ENCODE peak calls at places on chromosomes 3 and 15, in ten cellular contexts. H is H9; Q is heart left ventricle; T is IMR-90; G is uterus; Y is CD4-positive, alpha-beta T cell; D is transverse colon; S is GM10248; R is HepG2; A is mesothelial cell of epicardium. C is an unnamed sample.

GRCh38 chr3:188106006-188106405 is 48.0 kb upstream of the LPP start:
- DNase-seq in T (no peak), D (no peak), R (peak; percentile 71), Q (no peak), A (no peak), Y (no peak), G (no peak), S (no peak), H (no peak), C (no peak)

GRCh38 chr3:46998121-46998851 is 18.8 kb downstream of the NBEAL2 start:
- DNase-seq in R (peak; percentile 47), S (peak; percentile 84), D (peak; percentile 84), H (peak; percentile 93), Y (peak; percentile 75), Q (peak; percentile 74), A (peak; percentile 76), T (peak; percentile 18), G (peak; percentile 51), C (no peak)

GRCh38 chr15:82919231-82919886 is 33.2 kb downstream of the HOMER2 start:
- DNase-seq in T (no peak), Y (no peak), D (peak; percentile 19), G (no peak), S (no peak), A (no peak), Q (peak; percentile 67), R (peak; percentile 96), H (no peak), C (no peak)

GRCh38 chr15:23482764-23483489 is 35.9 kb upstream of the GOLGA6L2 start:
- DNase-seq in Q (no peak), D (no peak), Y (no peak), T (no peak), H (no peak), S (no peak), A (no peak), R (no peak), G (no peak), C (no peak)

GRCh38 chr3:112308151-112308911 is 14.3 kb upstream of the SLC9C1 start:
- DNase-seq in G (no peak), S (no peak), D (no peak), Q (peak; percentile 24), H (peak; percentile 45), A (no peak), R (no peak), Y (no peak), T (peak; percentile 81), C (no peak)

GRCh38 chr3:105976211-105976610 is 107.4 kb upstream of the CBLB start:
- DNase-seq in T (peak; percentile 20), S (no peak), Q (no peak), G (no peak), H (no peak), D (no peak), R (no peak), Y (no peak), A (no peak), C (no peak)

GRCh38 chr3:150286390-150287147 is 121.5 kb upstream of the TSC22D2 start:
- DNase-seq in S (peak; percentile 36), T (peak; percentile 51), A (no peak), Y (no peak), D (no peak), H (no peak), R (peak; percentile 44), G (no peak), Q (no peak), C (no peak)

GRCh38 chr3:126557415-126557745 is 1.4 kb downstream of the C3orf22 start:
- DNase-seq in Y (no peak), R (no peak), A (no peak), G (peak; percentile 8), H (peak; percentile 22), D (peak; percentile 3), T (no peak), Q (peak; percentile 23), S (no peak), C (peak; percentile 45)

GRCh38 chr3:15336057-15336456 is 3.7 kb upstream of the SH3BP5 start:
- DNase-seq in D (no peak), Q (no peak), T (no peak), R (no peak), H (no peak), Y (no peak), G (no peak), A (no peak), S (no peak), C (no peak)

GRCh38 chr15:65828566-65828965 is 36.5 kb upstream of the DENND4A start:
- DNase-seq in A (no peak), Q (no peak), T (no peak), S (no peak), Y (no peak), H (no peak), G (no peak), D (no peak), R (no peak), C (no peak)

GRCh38 chr3:187798531-187799520 is 53.6 kb upstream of the BCL6 start:
- DNase-seq in A (no peak), H (no peak), R (no peak), S (no peak), G (no peak), Q (no peak), Y (peak; percentile 8), D (no peak), T (no peak), C (no peak)

GRCh38 chr3:193507566-193507965 is 47.1 kb downstream of the ATP13A4 start:
- DNase-seq in Y (no peak), Q (no peak), R (no peak), T (no peak), G (no peak), A (no peak), H (no peak), D (no peak), S (no peak), C (no peak)

GRCh38 chr3:65361448-65361847 is 673.6 kb upstream of the ADAMTS9 start:
- DNase-seq in G (no peak), T (no peak), R (no peak), D (no peak), H (no peak), S (no peak), Y (no peak), A (no peak), Q (no peak), C (no peak)

GRCh38 chr15:90097475-90097874 is 4.8 kb downstream of the IDH2 start:
- DNase-seq in T (no peak), G (no peak), H (no peak), R (no peak), S (peak; percentile 63), D (peak; percentile 44), Y (peak; percentile 37), Q (no peak), A (no peak), C (no peak)

GRCh38 chr3:124810970-124811369 is 76.2 kb downstream of the ITGB5 start:
- DNase-seq in Y (no peak), H (no peak), G (no peak), D (no peak), T (no peak), R (no peak), S (no peak), Q (no peak), A (no peak), C (no peak)

GRCh38 chr3:141082064-141082463 is 30.9 kb downstream of the SPSB4 start:
- DNase-seq in S (no peak), H (no peak), R (no peak), Q (no peak), G (no peak), A (no peak), T (no peak), Y (no peak), D (no peak), C (no peak)

GRCh38 chr3:13824521-13825316 is 55.2 kb downstream of the WNT7A start:
- DNase-seq in A (no peak), D (no peak), Y (no peak), H (no peak), G (no peak), Q (no peak), R (no peak), S (no peak), T (no peak), C (no peak)

GRCh38 chr15:41584636-41585139 is 25.7 kb downstream of the TYRO3 start:
- DNase-seq in T (no peak), S (no peak), H (no peak), G (no peak), Y (no peak), Q (no peak), A (no peak), D (no peak), R (no peak), C (no peak)

GRCh38 chr3:69009559-69010410 is 3.7 kb downstream of the EOGT start:
- DNase-seq in S (no peak), R (no peak), G (peak; percentile 43), T (peak; percentile 92), A (no peak), Q (no peak), D (no peak), H (peak; percentile 82), Y (no peak), C (no peak)

GRCh38 chr15:76330281-76330680 is 6.3 kb upstream of the ISL2 start:
- DNase-seq in A (no peak), G (no peak), H (peak; percentile 69), Q (peak; percentile 53), Y (no peak), R (peak; percentile 47), D (peak; percentile 47), T (peak; percentile 46), S (no peak), C (no peak)

GRCh38 chr3:13621381-13622221 is 72.7 kb downstream of the FBLN2 start:
- DNase-seq in G (no peak), H (no peak), R (no peak), Y (peak; percentile 7), T (no peak), D (no peak), Q (no peak), S (no peak), A (no peak), C (no peak)

GRCh38 chr3:51637941-51638471 is 33.0 kb upstream of the TEX264 start:
- DNase-seq in Q (no peak), H (peak; percentile 83), A (no peak), S (peak; percentile 67), R (peak; percentile 74), Y (peak; percentile 2), D (peak; percentile 35), G (no peak), T (peak; percentile 71), C (no peak)
- TF ChIP-seq CTCF in Q (peak; percentile 13), H (peak; percentile 98), A (peak; percentile 71), S (peak; percentile 80), R (peak; percentile 90), Y (peak; percentile 19), D (peak; percentile 46), G (peak; percentile 24), T (peak; percentile 95), C (peak; percentile 57)

GRCh38 chr15:101773496-101774100 is 29.7 kb upstream of the OR4F6 start:
- DNase-seq in Q (peak; percentile 19), A (no peak), G (no peak), T (no peak), R (peak; percentile 9), D (peak; percentile 23), Y (no peak), S (no peak), H (peak; percentile 75), C (no peak)
- TF ChIP-seq CTCF in Q (no peak), A (no peak), G (no peak), T (no peak), R (peak; percentile 61), D (no peak), Y (no peak), S (peak; percentile 49), H (peak; percentile 67), C (no peak)

GRCh38 chr3:137792633-137793271 is 28.6 kb downstream of the SOX14 start:
- DNase-seq in T (peak; percentile 27), S (no peak), Y (no peak), A (no peak), G (no peak), H (peak; percentile 68), Q (no peak), R (peak; percentile 17), D (no peak), C (no peak)
- TF ChIP-seq CTCF in T (peak; percentile 54), S (peak; percentile 77), Y (no peak), A (no peak), G (no peak), H (peak; percentile 85), Q (no peak), R (peak; percentile 76), D (peak; percentile 16), C (no peak)

GRCh38 chr3:39443530-39443929 is 23.9 kb upstream of the MOBP start:
- DNase-seq in G (no peak), D (no peak), A (no peak), H (peak; percentile 67), R (peak; percentile 7), Y (no peak), S (no peak), Q (no peak), T (no peak), C (no peak)
- TF ChIP-seq CTCF in G (no peak), D (no peak), A (no peak), H (peak; percentile 55), R (peak; percentile 54), Y (no peak), S (no peak), Q (no peak), T (no peak), C (no peak)